ENCODE peak calls at places on chromosomes 2 and 18, in nine cellular contexts. One of them, this sample, is unnamed.

GRCh38 chr2:55047677-55048299 is 2.5 kb downstream of the RTN4 start:
- DNase-seq in MM.1S: no peak
- DNase-seq in pancreas: no peak
- DNase-seq in iPS DF 6.9: no peak
- DNase-seq in Karpas-422: peak; percentile 65
- DNase-seq in BE2C: no peak
- DNase-seq in left lung: no peak
- DNase-seq in uterus: no peak
- DNase-seq in tibial nerve: no peak
- DNase-seq in this sample: no peak

GRCh38 chr2:54572636-54573531 is 116.8 kb downstream of the SPTBN1 start:
- DNase-seq in iPS DF 6.9: no peak
- DNase-seq in BE2C: no peak
- DNase-seq in uterus: no peak
- DNase-seq in pancreas: no peak
- DNase-seq in Karpas-422: no peak
- DNase-seq in MM.1S: no peak
- DNase-seq in left lung: no peak
- DNase-seq in tibial nerve: no peak
- DNase-seq in this sample: peak; percentile 74

GRCh38 chr2:134912406-134912805 is 6.2 kb upstream of the CCNT2 start:
- DNase-seq in MM.1S: no peak
- DNase-seq in BE2C: no peak
- DNase-seq in left lung: no peak
- DNase-seq in uterus: no peak
- DNase-seq in pancreas: no peak
- DNase-seq in tibial nerve: no peak
- DNase-seq in Karpas-422: no peak
- DNase-seq in iPS DF 6.9: no peak
- DNase-seq in this sample: no peak

GRCh38 chr18:21164746-21165145 is 53.1 kb upstream of the ROCK1 start:
- DNase-seq in tibial nerve: no peak
- DNase-seq in MM.1S: no peak
- DNase-seq in left lung: no peak
- DNase-seq in Karpas-422: no peak
- DNase-seq in pancreas: no peak
- DNase-seq in uterus: no peak
- DNase-seq in BE2C: no peak
- DNase-seq in iPS DF 6.9: no peak
- DNase-seq in this sample: no peak

GRCh38 chr18:78861706-78862105 is 117.9 kb upstream of the SALL3 start:
- DNase-seq in left lung: no peak
- DNase-seq in Karpas-422: no peak
- DNase-seq in MM.1S: no peak
- DNase-seq in uterus: no peak
- DNase-seq in iPS DF 6.9: no peak
- DNase-seq in BE2C: no peak
- DNase-seq in pancreas: no peak
- DNase-seq in tibial nerve: no peak
- DNase-seq in this sample: no peak

GRCh38 chr2:164671664-164672396 is 50.5 kb upstream of the GRB14 start:
- DNase-seq in uterus: no peak
- DNase-seq in iPS DF 6.9: no peak
- DNase-seq in left lung: no peak
- DNase-seq in Karpas-422: no peak
- DNase-seq in tibial nerve: no peak
- DNase-seq in BE2C: no peak
- DNase-seq in MM.1S: no peak
- DNase-seq in pancreas: no peak
- DNase-seq in this sample: no peak

GRCh38 chr2:45851576-45852304 is 200.3 kb downstream of the PRKCE start:
- DNase-seq in pancreas: no peak
- DNase-seq in uterus: no peak
- DNase-seq in left lung: no peak
- DNase-seq in Karpas-422: no peak
- DNase-seq in tibial nerve: no peak
- DNase-seq in BE2C: peak; percentile 28
- DNase-seq in MM.1S: no peak
- DNase-seq in iPS DF 6.9: no peak
- DNase-seq in this sample: no peak

GRCh38 chr2:124267821-124268220 is 242.7 kb downstream of the CNTNAP5 start:
- DNase-seq in Karpas-422: peak; percentile 65
- DNase-seq in iPS DF 6.9: no peak
- DNase-seq in uterus: no peak
- DNase-seq in BE2C: no peak
- DNase-seq in MM.1S: no peak
- DNase-seq in tibial nerve: no peak
- DNase-seq in left lung: no peak
- DNase-seq in pancreas: no peak
- DNase-seq in this sample: no peak

GRCh38 chr2:62450716-62451191 is 55.2 kb downstream of the TMEM17 start:
- DNase-seq in uterus: no peak
- DNase-seq in Karpas-422: no peak
- DNase-seq in BE2C: no peak
- DNase-seq in MM.1S: no peak
- DNase-seq in pancreas: no peak
- DNase-seq in left lung: no peak
- DNase-seq in tibial nerve: no peak
- DNase-seq in iPS DF 6.9: no peak
- DNase-seq in this sample: no peak

GRCh38 chr18:70322928-70323327 is 34.1 kb downstream of the SOCS6 start:
- DNase-seq in MM.1S: no peak
- DNase-seq in uterus: no peak
- DNase-seq in BE2C: no peak
- DNase-seq in Karpas-422: no peak
- DNase-seq in pancreas: no peak
- DNase-seq in iPS DF 6.9: no peak
- DNase-seq in left lung: no peak
- DNase-seq in tibial nerve: no peak
- DNase-seq in this sample: no peak

GRCh38 chr2:88932677-88933076 is 241.2 kb downstream of the RPIA start:
- DNase-seq in tibial nerve: no peak
- DNase-seq in iPS DF 6.9: no peak
- DNase-seq in Karpas-422: no peak
- DNase-seq in uterus: no peak
- DNase-seq in left lung: no peak
- DNase-seq in MM.1S: no peak
- DNase-seq in BE2C: no peak
- DNase-seq in pancreas: no peak
- DNase-seq in this sample: no peak

GRCh38 chr18:21664069-21664468 is 40.5 kb downstream of the ABHD3 start:
- DNase-seq in Karpas-422: no peak
- DNase-seq in left lung: no peak
- DNase-seq in BE2C: no peak
- DNase-seq in tibial nerve: no peak
- DNase-seq in MM.1S: no peak
- DNase-seq in uterus: no peak
- DNase-seq in pancreas: no peak
- DNase-seq in iPS DF 6.9: no peak
- DNase-seq in this sample: no peak

GRCh38 chr2:182915369-182916326 is 49.2 kb upstream of the FRZB start:
- DNase-seq in MM.1S: no peak
- DNase-seq in BE2C: no peak
- DNase-seq in Karpas-422: no peak
- DNase-seq in iPS DF 6.9: no peak
- DNase-seq in tibial nerve: no peak
- DNase-seq in pancreas: no peak
- DNase-seq in uterus: no peak
- DNase-seq in left lung: no peak
- DNase-seq in this sample: no peak

GRCh38 chr18:44803019-44803650 is 122.4 kb downstream of the SETBP1 start:
- DNase-seq in iPS DF 6.9: no peak
- DNase-seq in BE2C: no peak
- DNase-seq in MM.1S: peak; percentile 70
- DNase-seq in pancreas: no peak
- DNase-seq in tibial nerve: no peak
- DNase-seq in Karpas-422: no peak
- DNase-seq in uterus: peak; percentile 87
- DNase-seq in left lung: no peak
- DNase-seq in this sample: no peak

GRCh38 chr2:45024600-45025291 is 15.5 kb upstream of the SIX2 start:
- DNase-seq in pancreas: no peak
- DNase-seq in iPS DF 6.9: no peak
- DNase-seq in BE2C: no peak
- DNase-seq in left lung: no peak
- DNase-seq in MM.1S: peak; percentile 8
- DNase-seq in Karpas-422: peak; percentile 71
- DNase-seq in uterus: no peak
- DNase-seq in tibial nerve: no peak
- DNase-seq in this sample: no peak

DNA sequence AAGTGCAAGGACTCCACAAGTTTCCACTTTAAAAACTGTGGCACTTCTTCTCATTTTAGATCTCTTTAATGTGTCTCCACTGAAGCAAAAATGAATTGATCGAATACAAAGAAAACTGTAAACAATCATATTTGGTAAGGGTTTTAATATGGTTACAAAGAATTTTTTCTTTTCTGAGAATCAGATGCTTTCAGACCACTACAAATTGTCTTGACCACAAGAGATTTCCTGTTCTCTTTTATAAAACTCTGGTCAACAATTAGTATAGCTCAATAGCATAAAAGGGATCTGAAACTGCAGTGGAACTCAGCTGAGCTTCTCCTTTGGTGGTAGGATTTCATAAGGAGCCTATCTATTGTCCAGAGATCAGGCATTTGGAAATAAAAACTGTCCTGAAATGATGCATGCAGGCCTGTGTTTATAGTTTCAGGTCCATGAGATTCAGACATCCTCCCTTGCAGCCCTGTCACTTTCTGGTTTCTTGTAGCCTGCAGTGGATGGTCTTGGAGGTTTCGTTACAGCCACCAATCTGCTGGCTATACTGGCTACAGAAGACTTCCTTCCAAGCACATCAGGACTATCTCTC is 120.0 kb downstream of the DOCK10 start:
- DNase-seq in iPS DF 6.9: no peak
- DNase-seq in pancreas: no peak
- DNase-seq in MM.1S: peak; percentile 79
- DNase-seq in tibial nerve: no peak
- DNase-seq in left lung: no peak
- DNase-seq in uterus: no peak
- DNase-seq in Karpas-422: peak; percentile 26
- DNase-seq in BE2C: no peak
- DNase-seq in this sample: no peak
- H3K36me3 ChIP-seq in iPS DF 6.9: no peaks in the 10 kb centered on the region
- H3K36me3 ChIP-seq in pancreas: no peaks in the 10 kb centered on the region
- H3K36me3 ChIP-seq in MM.1S: no peaks in the 10 kb centered on the region
- H3K36me3 ChIP-seq in tibial nerve: no peaks in the 10 kb centered on the region
- H3K36me3 ChIP-seq in left lung: no peaks in the 10 kb centered on the region
- H3K36me3 ChIP-seq in uterus: no peaks in the 10 kb centered on the region
- H3K36me3 ChIP-seq in Karpas-422: no peaks in the 10 kb centered on the region
- H3K36me3 ChIP-seq in BE2C: no peaks in the 10 kb centered on the region
- H3K36me3 ChIP-seq in this sample: peaks cover 14% of the 10 kb centered on the region

GRCh38 chr2:85791704-85792565 is 38.1 kb downstream of the ATOH8 start:
- DNase-seq in Karpas-422: no peak
- DNase-seq in BE2C: no peak
- DNase-seq in iPS DF 6.9: no peak
- DNase-seq in left lung: peak; percentile 64
- DNase-seq in MM.1S: no peak
- DNase-seq in pancreas: peak; percentile 34
- DNase-seq in tibial nerve: no peak
- DNase-seq in uterus: no peak
- DNase-seq in this sample: no peak
- H3K4me1 ChIP-seq in Karpas-422: no peaks in the 10 kb centered on the region
- H3K4me1 ChIP-seq in BE2C: peaks cover 7% of the 10 kb centered on the region
- H3K4me1 ChIP-seq in iPS DF 6.9: no peaks in the 10 kb centered on the region
- H3K4me1 ChIP-seq in left lung: peaks cover 50% of the 10 kb centered on the region
- H3K4me1 ChIP-seq in MM.1S: no peaks in the 10 kb centered on the region
- H3K4me1 ChIP-seq in pancreas: peaks cover 20% of the 10 kb centered on the region
- H3K4me1 ChIP-seq in tibial nerve: peaks cover 45% of the 10 kb centered on the region
- H3K4me1 ChIP-seq in uterus: peaks cover 42% of the 10 kb centered on the region
- H3K4me1 ChIP-seq in this sample: no peaks in the 10 kb centered on the region

DNA sequence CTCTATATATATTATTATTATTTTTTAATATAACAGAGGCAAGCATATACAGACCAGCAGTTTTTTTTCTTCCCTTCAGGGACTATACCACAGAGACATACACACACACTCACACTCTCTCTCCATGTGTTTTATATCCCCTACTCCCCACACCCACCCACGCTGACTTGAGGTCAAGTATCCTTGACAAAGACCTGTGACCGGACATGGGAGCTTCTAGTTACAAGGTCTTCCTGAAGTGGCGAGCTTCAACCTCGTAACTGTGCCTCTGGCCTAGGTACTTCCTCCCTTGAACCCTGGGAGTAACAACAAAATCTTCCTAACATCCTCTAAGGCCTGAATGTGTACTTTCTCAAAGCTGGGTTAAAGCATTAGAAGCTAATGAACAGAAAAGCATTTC is 52.5 kb downstream of the POLR1A start:
- DNase-seq in pancreas: no peak
- DNase-seq in BE2C: no peak
- DNase-seq in iPS DF 6.9: no peak
- DNase-seq in Karpas-422: no peak
- DNase-seq in MM.1S: no peak
- DNase-seq in uterus: no peak
- DNase-seq in tibial nerve: no peak
- DNase-seq in left lung: no peak
- DNase-seq in this sample: peak; percentile 42
- H3K36me3 ChIP-seq in pancreas: no peaks in the 10 kb centered on the region
- H3K36me3 ChIP-seq in BE2C: peaks cover 13% of the 10 kb centered on the region
- H3K36me3 ChIP-seq in iPS DF 6.9: peaks cover 28% of the 10 kb centered on the region
- H3K36me3 ChIP-seq in Karpas-422: peaks cover 45% of the 10 kb centered on the region
- H3K36me3 ChIP-seq in MM.1S: no peaks in the 10 kb centered on the region
- H3K36me3 ChIP-seq in uterus: no peaks in the 10 kb centered on the region
- H3K36me3 ChIP-seq in tibial nerve: no peaks in the 10 kb centered on the region
- H3K36me3 ChIP-seq in left lung: no peaks in the 10 kb centered on the region
- H3K36me3 ChIP-seq in this sample: peaks cover 43% of the 10 kb centered on the region

GRCh38 chr2:85590950-85591349 is 4.6 kb upstream of the RNF181 start:
- DNase-seq in BE2C: no peak
- DNase-seq in tibial nerve: no peak
- DNase-seq in MM.1S: no peak
- DNase-seq in uterus: no peak
- DNase-seq in Karpas-422: no peak
- DNase-seq in pancreas: no peak
- DNase-seq in iPS DF 6.9: no peak
- DNase-seq in left lung: no peak
- DNase-seq in this sample: no peak
- H3K4me1 ChIP-seq in BE2C: no peaks in the 10 kb centered on the region
- H3K4me1 ChIP-seq in tibial nerve: peaks cover 71% of the 10 kb centered on the region
- H3K4me1 ChIP-seq in MM.1S: no peaks in the 10 kb centered on the region
- H3K4me1 ChIP-seq in uterus: peaks cover 12% of the 10 kb centered on the region
- H3K4me1 ChIP-seq in Karpas-422: peaks cover 9% of the 10 kb centered on the region
- H3K4me1 ChIP-seq in pancreas: peaks cover 39% of the 10 kb centered on the region
- H3K4me1 ChIP-seq in iPS DF 6.9: no peaks in the 10 kb centered on the region
- H3K4me1 ChIP-seq in left lung: peaks cover 79% of the 10 kb centered on the region
- H3K4me1 ChIP-seq in this sample: peaks cover 18% of the 10 kb centered on the region

GRCh38 chr2:249538-250042 is 14.2 kb downstream of the SH3YL1 start:
- DNase-seq in BE2C: no peak
- DNase-seq in pancreas: no peak
- DNase-seq in uterus: no peak
- DNase-seq in Karpas-422: no peak
- DNase-seq in iPS DF 6.9: no peak
- DNase-seq in left lung: no peak
- DNase-seq in tibial nerve: no peak
- DNase-seq in MM.1S: no peak
- DNase-seq in this sample: no peak
- H3K36me3 ChIP-seq in BE2C: no peaks in the 10 kb centered on the region
- H3K36me3 ChIP-seq in pancreas: peaks cover 34% of the 10 kb centered on the region
- H3K36me3 ChIP-seq in uterus: no peaks in the 10 kb centered on the region
- H3K36me3 ChIP-seq in Karpas-422: no peaks in the 10 kb centered on the region
- H3K36me3 ChIP-seq in iPS DF 6.9: no peaks in the 10 kb centered on the region
- H3K36me3 ChIP-seq in left lung: no peaks in the 10 kb centered on the region
- H3K36me3 ChIP-seq in tibial nerve: peaks cover 8% of the 10 kb centered on the region
- H3K36me3 ChIP-seq in MM.1S: no peaks in the 10 kb centered on the region
- H3K36me3 ChIP-seq in this sample: peaks cover 22% of the 10 kb centered on the region

GRCh38 chr18:23585897-23586248 is 433 bp downstream of the NPC1 start:
- DNase-seq in pancreas: no peak
- DNase-seq in left lung: no peak
- DNase-seq in uterus: no peak
- DNase-seq in Karpas-422: peak; percentile 47
- DNase-seq in BE2C: no peak
- DNase-seq in iPS DF 6.9: no peak
- DNase-seq in MM.1S: peak; percentile 13
- DNase-seq in tibial nerve: no peak
- DNase-seq in this sample: no peak
- H3K4me1 ChIP-seq in pancreas: peaks cover 15% of the 10 kb centered on the region
- H3K4me1 ChIP-seq in left lung: peaks cover 55% of the 10 kb centered on the region
- H3K4me1 ChIP-seq in uterus: peaks cover 6% of the 10 kb centered on the region
- H3K4me1 ChIP-seq in Karpas-422: peaks cover 25% of the 10 kb centered on the region
- H3K4me1 ChIP-seq in BE2C: no peaks in the 10 kb centered on the region
- H3K4me1 ChIP-seq in iPS DF 6.9: no peaks in the 10 kb centered on the region
- H3K4me1 ChIP-seq in MM.1S: peaks cover 12% of the 10 kb centered on the region
- H3K4me1 ChIP-seq in tibial nerve: peaks cover 21% of the 10 kb centered on the region
- H3K4me1 ChIP-seq in this sample: peaks cover 27% of the 10 kb centered on the region